ENCODE peak calls at places on chromosomes 12 and 14, in four cellular contexts. J, X, H and U are unnamed samples.
A peak's percentile ranks its signal among the peaks of the same experiment; 100 is the strongest.

GRCh38 chr12:86623267-86623666 is 367.1 kb upstream of the MGAT4C start:
- DNase-seq in J (no peak), X (no peak), H (no peak), U (no peak)

GRCh38 chr12:42741771-42742510 is 152.4 kb upstream of the PRICKLE1 start:
- DNase-seq in J (no peak), X (no peak), H (no peak), U (no peak)

GRCh38 chr12:50647479-50647878 is 116.4 kb upstream of the ATF1 start:
- DNase-seq in J (no peak), X (no peak), H (no peak), U (peak; percentile 44)

GRCh38 chr12:113842699-113843098 is 123.4 kb downstream of the RBM19 start:
- DNase-seq in J (no peak), X (no peak), H (no peak), U (no peak)

GRCh38 chr12:15700595-15700994 is 88.6 kb downstream of the EPS8 start:
- DNase-seq in J (no peak), X (no peak), H (no peak), U (no peak)

GRCh38 chr14:75840911-75841310 is 140.9 kb downstream of the TGFB3 start:
- DNase-seq in J (no peak), X (no peak), H (no peak), U (no peak)

GRCh38 chr12:51246254-51246853 is 7.7 kb downstream of the DAZAP2 start:
- DNase-seq in J (peak; percentile 41), X (no peak), H (no peak), U (peak; percentile 58)

GRCh38 chr14:65159281-65160062 is 57.2 kb upstream of the MAX start:
- DNase-seq in J (peak; percentile 74), X (no peak), H (no peak), U (no peak)

GRCh38 chr14:75578099-75578785 is at the start of gene FLVCR2:
- DNase-seq in J (no peak), X (peak; percentile 91), H (peak; percentile 88), U (peak; percentile 83)

GRCh38 chr12:61694214-61694613 is 566.0 kb upstream of the USP15 start:
- DNase-seq in J (no peak), X (no peak), H (no peak), U (no peak)

DNA sequence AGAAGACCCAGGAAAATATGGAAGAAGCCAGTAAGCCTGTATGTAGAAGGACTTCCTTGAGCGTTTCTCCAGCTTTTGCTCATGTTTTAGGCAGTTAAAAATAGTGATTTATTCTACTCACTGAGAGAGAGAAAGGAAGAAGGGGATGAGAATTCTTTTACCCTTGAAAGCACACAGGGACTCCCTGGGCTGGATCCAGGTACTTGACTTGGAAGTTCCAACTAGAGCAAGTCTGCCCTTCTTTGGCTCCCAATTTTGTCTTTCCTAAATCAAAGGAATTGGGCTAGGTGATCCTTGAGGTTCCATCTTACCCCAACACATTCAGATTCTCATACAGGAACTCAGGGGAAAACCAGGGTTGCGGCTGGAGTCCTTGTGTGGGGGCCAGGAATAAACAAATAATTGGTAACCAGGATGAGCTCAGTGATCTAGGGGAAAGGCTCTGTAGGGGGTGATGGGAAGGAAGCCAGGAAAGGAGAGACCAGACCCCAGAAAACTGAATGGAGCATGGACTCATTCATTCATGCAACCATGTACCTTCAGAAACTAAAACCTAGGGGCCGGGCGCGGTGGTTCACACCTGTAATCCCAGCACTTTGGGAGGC is 11.5 kb upstream of the ITGA5 start:
- DNase-seq in J (no peak), X (no peak), H (no peak), U (no peak)
- H3K4me1 ChIP-seq in J (no peaks in the 10 kb centered on the region), X (no peaks in the 10 kb centered on the region), H (peaks cover 55% of the 10 kb centered on the region), U (peaks cover 24% of the 10 kb centered on the region)

GRCh38 chr14:36647417-36647826 is 14.2 kb upstream of the PAX9 start:
- DNase-seq in J (no peak), X (no peak), H (no peak), U (peak; percentile 12)
- H3K27ac ChIP-seq in J (no peak overlapping the region), X (no peak overlapping the region), H (no peak overlapping the region), U (no peak overlapping the region)

GRCh38 chr14:61453103-61453767 is 131.9 kb downstream of the PRKCH start:
- DNase-seq in J (no peak), X (no peak), H (no peak), U (no peak)

GRCh38 chr14:61451891-61452400 is 130.6 kb downstream of the PRKCH start:
- DNase-seq in J (no peak), X (no peak), H (no peak), U (no peak)

GRCh38 chr14:61454545-61454944 is 133.2 kb downstream of the PRKCH start:
- DNase-seq in J (no peak), X (no peak), H (peak; percentile 84), U (peak; percentile 66)

GRCh38 chr14:61451491-61451890 is 130.1 kb downstream of the PRKCH start:
- DNase-seq in J (no peak), X (no peak), H (no peak), U (no peak)

DNA sequence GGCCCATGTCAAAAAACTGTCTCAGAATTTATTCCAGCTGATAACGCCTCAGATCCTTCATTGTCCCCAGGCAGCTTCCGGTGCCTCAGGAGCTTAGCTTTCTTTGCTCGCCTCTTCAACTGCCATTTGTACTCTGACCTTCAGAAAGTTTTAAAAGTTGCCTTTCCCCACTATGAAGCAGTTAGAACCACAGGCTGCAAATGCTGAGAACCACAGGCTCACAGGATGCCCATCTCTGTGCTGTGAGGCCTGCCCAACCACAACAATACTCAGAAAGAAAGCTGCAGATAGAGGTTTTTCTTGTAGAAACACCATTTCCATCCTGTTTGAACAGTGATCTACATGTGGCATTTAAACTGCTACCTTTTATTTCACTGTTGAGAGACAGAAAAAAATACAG is 131.1 kb downstream of the PRKCH start:
- DNase-seq in J (no peak), X (peak; percentile 73), H (no peak), U (no peak)
- H3K4me1 ChIP-seq in J (no peaks in the 10 kb centered on the region), X (no peaks in the 10 kb centered on the region), H (peaks cover 19% of the 10 kb centered on the region), U (peaks cover 6% of the 10 kb centered on the region)

DNA sequence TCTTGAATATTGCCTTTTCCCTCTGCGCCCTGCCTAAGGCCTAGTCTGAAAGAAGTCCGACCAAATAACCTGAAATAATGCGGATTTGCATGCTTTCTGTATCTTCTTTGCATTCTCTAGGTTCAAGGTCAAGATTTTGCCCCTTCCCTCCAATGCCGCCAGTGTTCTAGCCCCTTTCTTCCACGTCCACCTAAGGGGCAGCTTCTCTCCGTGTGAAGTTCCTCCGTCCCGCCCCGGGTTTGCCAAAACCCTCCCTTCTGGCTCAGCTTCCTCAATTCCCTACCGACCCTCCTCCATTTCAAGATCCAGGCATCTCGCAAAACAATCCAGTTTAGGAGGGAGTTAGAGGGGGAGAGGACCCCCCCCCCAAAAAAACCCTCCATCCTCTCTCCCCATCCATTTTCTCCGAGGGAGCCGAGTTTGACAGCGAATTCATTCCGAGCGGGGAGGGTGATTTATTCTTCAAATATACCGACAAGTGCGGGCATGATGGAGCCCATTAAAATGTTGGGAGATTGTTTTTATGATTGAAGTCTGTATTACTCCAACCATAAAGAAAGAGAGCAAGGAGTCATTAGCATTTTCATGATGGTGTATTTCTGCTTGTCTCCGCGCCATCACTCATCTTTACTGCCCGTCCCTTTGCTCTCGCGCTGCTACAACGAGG is 20.9 kb upstream of the ATP5MC2 start:
- DNase-seq in J (no peak), X (no peak), H (no peak), U (no peak)
- H3K27ac ChIP-seq in J (no peak overlapping the region), X (no peak overlapping the region), H (no peak overlapping the region), U (no peak overlapping the region)

GRCh38 chr14:103422981-103423600 is 37.9 kb downstream of the MARK3 start:
- DNase-seq in J (no peak), X (no peak), H (no peak), U (no peak)
- H3K4me1 ChIP-seq in J (peaks cover 5% of the 10 kb centered on the region), X (no peaks in the 10 kb centered on the region), H (peaks cover 14% of the 10 kb centered on the region), U (peaks cover 32% of the 10 kb centered on the region)

GRCh38 chr14:53893374-53893773 is 63.3 kb downstream of the BMP4 start:
- DNase-seq in J (no peak), X (no peak), H (no peak), U (no peak)

GRCh38 chr14:53896773-53897172 is 59.9 kb downstream of the BMP4 start:
- DNase-seq in J (no peak), X (no peak), H (no peak), U (no peak)

GRCh38 chr14:53888535-53889386 is 67.9 kb downstream of the BMP4 start:
- DNase-seq in J (no peak), X (peak; percentile 69), H (no peak), U (no peak)

GRCh38 chr14:53890611-53891091 is 66.0 kb downstream of the BMP4 start:
- DNase-seq in J (no peak), X (no peak), H (peak; percentile 27), U (no peak)

DNA sequence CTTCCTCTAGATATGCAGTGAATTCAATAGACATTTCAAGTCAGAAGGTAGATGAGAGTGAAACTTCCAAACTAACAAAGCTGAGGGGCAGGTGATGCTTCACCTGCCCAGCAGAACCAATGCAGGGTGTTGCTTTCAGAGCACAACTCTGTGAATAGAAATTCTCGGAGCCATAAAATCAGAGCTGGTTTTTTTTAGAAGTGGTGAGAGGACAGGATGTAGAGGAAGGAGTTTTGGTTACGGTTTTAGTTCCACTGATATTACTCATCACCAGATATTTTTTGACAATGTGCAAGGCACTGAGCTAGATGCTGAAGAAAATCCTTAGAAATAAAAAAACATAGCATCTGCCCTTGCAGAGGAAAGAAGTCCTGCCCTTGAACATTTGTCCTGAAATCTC is 62.2 kb downstream of the BMP4 start:
- DNase-seq in J (no peak), X (no peak), H (no peak), U (no peak)
- H3K27ac ChIP-seq in J (no peak overlapping the region), X (no peak overlapping the region), H (no peak overlapping the region), U (no peak overlapping the region)

DNA sequence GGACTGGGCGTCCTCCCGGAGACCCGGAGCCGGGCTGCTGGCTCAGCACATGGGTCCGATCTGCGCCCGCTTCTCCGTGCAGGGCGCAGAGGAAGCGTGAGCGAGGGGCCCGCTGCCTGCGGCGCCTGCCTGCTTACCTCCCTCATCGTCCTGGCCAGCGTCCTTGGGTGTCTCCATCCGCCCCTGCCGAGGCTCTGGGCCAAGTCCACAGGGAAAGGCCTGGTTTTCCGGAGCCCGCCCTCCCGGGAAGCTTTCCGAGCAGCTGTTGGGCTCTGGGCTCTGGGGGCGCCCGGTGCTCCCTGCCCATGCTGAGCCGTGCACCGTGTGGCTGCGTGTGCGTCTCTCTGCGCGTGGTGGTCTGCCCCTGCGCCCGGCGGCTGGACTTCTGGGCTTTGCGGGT is 33.6 kb downstream of the KIF26A start:
- DNase-seq in J (no peak), X (no peak), H (peak; percentile 66), U (peak; percentile 57)
- H3K4me1 ChIP-seq in J (no peaks in the 10 kb centered on the region), X (no peaks in the 10 kb centered on the region), H (peaks cover 26% of the 10 kb centered on the region), U (peaks cover 15% of the 10 kb centered on the region)